ENCODE peak calls at places on chromosomes 5 and 9, in four cellular contexts. E, K, P and Z are unnamed samples.

GRCh38 chr5:93821892-93822291 is 80.5 kb upstream of the POU5F2 start:
- DNase-seq in E (no peak), K (no peak), P (no peak), Z (no peak)

GRCh38 chr5:77167695-77168111 is 42.8 kb upstream of the PDE8B start:
- DNase-seq in E (no peak), K (no peak), P (no peak), Z (no peak)

GRCh38 chr5:76679231-76679630 is 36.7 kb upstream of the F2R start:
- DNase-seq in E (peak), K (no peak), P (no peak), Z (no peak)

GRCh38 chr5:134143964-134144941 is 29.8 kb downstream of the TCF7 start:
- DNase-seq in E (no peak), K (no peak), P (no peak), Z (no peak)

GRCh38 chr9:112544477-112544876 is 57.9 kb downstream of the KIAA1958 start:
- DNase-seq in E (no peak), K (no peak), P (no peak), Z (no peak)

GRCh38 chr9:981491-981898 is 5.0 kb downstream of the DMRT3 start:
- DNase-seq in E (no peak), K (no peak), P (no peak), Z (no peak)

GRCh38 chr5:180069589-180070247 is 1.8 kb downstream of the RNF130 start:
- DNase-seq in E (peak), K (no peak), P (peak), Z (no peak)

GRCh38 chr9:130407916-130408659 is 36.7 kb upstream of the ASS1 start:
- DNase-seq in E (no peak), K (no peak), P (no peak), Z (no peak)

GRCh38 chr5:160656961-160657570 is 194.9 kb downstream of the ATP10B start:
- DNase-seq in E (peak), K (no peak), P (no peak), Z (no peak)

GRCh38 chr5:149406203-149406978 is 27.3 kb upstream of the IL17B start:
- DNase-seq in E (peak), K (no peak), P (no peak), Z (no peak)